ENCODE peak calls at places on chromosome 2, in nine cellular contexts. T is stimulated activated CD8-positive, alpha-beta memory T cell treated with anti-CD3 and anti-CD28 coated beads, Interleukin-15, amount 100 ng/mL, for 48 hours; L is heart left ventricle; S is ovary; R is aorta; Z is mucosa of descending colon; D is ACHN; K is iris pigment epithelial cell; P is RPMI8226. U is an unnamed sample.

GRCh38 chr2:193584522-193584938 is 1389.8 kb upstream of the TMEFF2 start:
- DNase-seq in K (peak), T (no peak), P (peak), D (peak), R (no peak), Z (no peak), S (no peak), L (no peak), U (no peak)

GRCh38 chr2:110732422-110733413 is at the start of gene ACOXL:
- DNase-seq in D (no peak), K (no peak), S (no peak), R (no peak), P (peak), L (no peak), T (no peak), Z (peak), U (peak)

GRCh38 chr2:17579605-17580318 is 39.3 kb downstream of the VSNL1 start:
- DNase-seq in R (no peak), K (no peak), P (no peak), S (no peak), Z (no peak), T (no peak), D (no peak), L (no peak), U (no peak)

GRCh38 chr2:73106791-73107190 is 6.0 kb downstream of the RAB11FIP5 start:
- DNase-seq in R (no peak), K (no peak), P (no peak), L (no peak), Z (no peak), T (no peak), D (no peak), S (no peak), U (no peak)

GRCh38 chr2:170217778-170218251 is 39.9 kb downstream of the MYO3B start:
- DNase-seq in K (peak), L (no peak), S (no peak), T (no peak), P (no peak), Z (no peak), R (no peak), D (no peak), U (no peak)

GRCh38 chr2:222730346-222731065 is 59.0 kb downstream of the MOGAT1 start:
- DNase-seq in D (no peak), R (no peak), T (no peak), S (no peak), L (no peak), K (no peak), P (no peak), Z (no peak), U (no peak)

GRCh38 chr2:65715328-65715727 is 282.9 kb upstream of the SPRED2 start:
- DNase-seq in R (no peak), S (no peak), P (no peak), D (no peak), K (no peak), L (no peak), Z (no peak), T (no peak), U (no peak)

GRCh38 chr2:25197336-25198208 is 29.2 kb upstream of the POMC start:
- DNase-seq in D (no peak), T (no peak), Z (no peak), S (no peak), R (no peak), P (no peak), K (no peak), L (no peak), U (no peak)

GRCh38 chr2:151575338-151575737 is 158.9 kb downstream of the NEB start:
- DNase-seq in L (no peak), R (no peak), D (no peak), Z (no peak), P (no peak), T (no peak), S (no peak), K (peak), U (no peak)

GRCh38 chr2:3467654-3468053 is 51.7 kb downstream of the ADI1 start:
- DNase-seq in Z (no peak), L (no peak), R (peak), K (no peak), S (no peak), T (no peak), P (no peak), D (no peak), U (no peak)

GRCh38 chr2:16633632-16634430 is 31.8 kb downstream of the CYRIA start:
- DNase-seq in D (peak), L (no peak), R (no peak), T (no peak), K (peak), P (no peak), Z (no peak), S (no peak), U (no peak)

GRCh38 chr2:1773883-1774282 is 29.6 kb upstream of the PXDN start:
- DNase-seq in S (peak), T (no peak), P (no peak), L (no peak), D (no peak), Z (no peak), K (no peak), R (no peak), U (no peak)

GRCh38 chr2:62456721-62457539 is 49.1 kb downstream of the TMEM17 start:
- DNase-seq in S (peak), K (peak), T (peak), Z (peak), D (peak), R (peak), P (peak), L (peak), U (peak)

GRCh38 chr2:240387669-240388358 is 47.6 kb upstream of the GPC1 start:
- DNase-seq in S (peak), K (peak), P (no peak), D (peak), L (peak), Z (peak), T (no peak), R (peak), U (peak)

GRCh38 chr2:182066439-182067061 is 80.9 kb downstream of the PPP1R1C start:
- DNase-seq in P (no peak), S (no peak), R (no peak), T (no peak), L (no peak), D (no peak), K (peak), Z (no peak), U (no peak)

GRCh38 chr2:98607741-98608117 is 583 bp downstream of the COA5 start:
- DNase-seq in D (peak), K (peak), L (no peak), T (no peak), R (no peak), P (no peak), S (no peak), Z (no peak), U (no peak)

GRCh38 chr2:25251461-25252273 is 83.3 kb upstream of the POMC start:
- DNase-seq in K (peak), Z (peak), S (peak), R (peak), D (peak), L (peak), P (peak), T (no peak), U (peak)

GRCh38 chr2:83196225-83196624 is 1262.9 kb downstream of the SUCLG1 start:
- DNase-seq in L (no peak), T (no peak), Z (no peak), K (peak), D (peak), R (no peak), S (no peak), P (peak), U (no peak)

GRCh38 chr2:151611351-151611750 is 122.9 kb downstream of the NEB start:
- DNase-seq in K (no peak), P (no peak), Z (no peak), D (no peak), T (no peak), S (no peak), L (no peak), R (no peak), U (no peak)